ENCODE peak calls at places on chromosomes 5 and 9, in nine cellular contexts. One of them, this sample, is unnamed.

GRCh38 chr5:66807743-66808142 is 211.6 kb downstream of the MAST4 start:
- DNase-seq in Kasumi-1: no peak
- DNase-seq in GM23248: peak
- DNase-seq in anterior cingulate cortex: no peak
- DNase-seq in stimulated activated CD4-positive, alpha-beta T cell treated with anti-CD3 and anti-CD28 coated beads, Interleukin-12 subunit alpha, Interleukin-12 subunit beta, amount 100 ng/mL, for 4 hours: no peak
- DNase-seq in GOT3: no peak
- DNase-seq in activated CD8-positive, alpha-beta memory T cell treated with anti-CD3 and anti-CD28 coated beads for 48 hours: no peak
- DNase-seq in hippocampal formation: peak
- DNase-seq in posterior vena cava: no peak
- DNase-seq in this sample: peak

GRCh38 chr5:78795757-78796156 is 147.2 kb upstream of the LHFPL2 start:
- DNase-seq in Kasumi-1: no peak
- DNase-seq in GM23248: peak
- DNase-seq in anterior cingulate cortex: no peak
- DNase-seq in stimulated activated CD4-positive, alpha-beta T cell treated with anti-CD3 and anti-CD28 coated beads, Interleukin-12 subunit alpha, Interleukin-12 subunit beta, amount 100 ng/mL, for 4 hours: no peak
- DNase-seq in GOT3: no peak
- DNase-seq in activated CD8-positive, alpha-beta memory T cell treated with anti-CD3 and anti-CD28 coated beads for 48 hours: no peak
- DNase-seq in hippocampal formation: no peak
- DNase-seq in posterior vena cava: no peak
- DNase-seq in this sample: peak

GRCh38 chr9:29822458-29822857 is 2249.2 kb upstream of the C9orf72 start:
- DNase-seq in Kasumi-1: no peak
- DNase-seq in GM23248: no peak
- DNase-seq in anterior cingulate cortex: no peak
- DNase-seq in stimulated activated CD4-positive, alpha-beta T cell treated with anti-CD3 and anti-CD28 coated beads, Interleukin-12 subunit alpha, Interleukin-12 subunit beta, amount 100 ng/mL, for 4 hours: no peak
- DNase-seq in GOT3: no peak
- DNase-seq in activated CD8-positive, alpha-beta memory T cell treated with anti-CD3 and anti-CD28 coated beads for 48 hours: no peak
- DNase-seq in hippocampal formation: no peak
- DNase-seq in posterior vena cava: no peak
- DNase-seq in this sample: no peak

GRCh38 chr5:131389096-131389868 is 125.4 kb downstream of the CDC42SE2 start:
- DNase-seq in Kasumi-1: no peak
- DNase-seq in GM23248: no peak
- DNase-seq in anterior cingulate cortex: no peak
- DNase-seq in stimulated activated CD4-positive, alpha-beta T cell treated with anti-CD3 and anti-CD28 coated beads, Interleukin-12 subunit alpha, Interleukin-12 subunit beta, amount 100 ng/mL, for 4 hours: no peak
- DNase-seq in GOT3: no peak
- DNase-seq in activated CD8-positive, alpha-beta memory T cell treated with anti-CD3 and anti-CD28 coated beads for 48 hours: no peak
- DNase-seq in hippocampal formation: no peak
- DNase-seq in posterior vena cava: no peak
- DNase-seq in this sample: no peak

GRCh38 chr9:127589955-127590370 is 22.1 kb upstream of the STXBP1 start:
- DNase-seq in Kasumi-1: peak
- DNase-seq in GM23248: peak
- DNase-seq in anterior cingulate cortex: peak
- DNase-seq in stimulated activated CD4-positive, alpha-beta T cell treated with anti-CD3 and anti-CD28 coated beads, Interleukin-12 subunit alpha, Interleukin-12 subunit beta, amount 100 ng/mL, for 4 hours: no peak
- DNase-seq in GOT3: no peak
- DNase-seq in activated CD8-positive, alpha-beta memory T cell treated with anti-CD3 and anti-CD28 coated beads for 48 hours: no peak
- DNase-seq in hippocampal formation: peak
- DNase-seq in posterior vena cava: no peak
- DNase-seq in this sample: peak

GRCh38 chr5:80931423-80931822 is 28.7 kb upstream of the RASGRF2 start:
- DNase-seq in Kasumi-1: no peak
- DNase-seq in GM23248: no peak
- DNase-seq in anterior cingulate cortex: no peak
- DNase-seq in stimulated activated CD4-positive, alpha-beta T cell treated with anti-CD3 and anti-CD28 coated beads, Interleukin-12 subunit alpha, Interleukin-12 subunit beta, amount 100 ng/mL, for 4 hours: no peak
- DNase-seq in GOT3: no peak
- DNase-seq in activated CD8-positive, alpha-beta memory T cell treated with anti-CD3 and anti-CD28 coated beads for 48 hours: no peak
- DNase-seq in hippocampal formation: no peak
- DNase-seq in posterior vena cava: no peak
- DNase-seq in this sample: no peak

GRCh38 chr9:33868430-33869000 is 51.6 kb downstream of the UBE2R2 start:
- DNase-seq in Kasumi-1: no peak
- DNase-seq in GM23248: peak
- DNase-seq in anterior cingulate cortex: no peak
- DNase-seq in stimulated activated CD4-positive, alpha-beta T cell treated with anti-CD3 and anti-CD28 coated beads, Interleukin-12 subunit alpha, Interleukin-12 subunit beta, amount 100 ng/mL, for 4 hours: no peak
- DNase-seq in GOT3: no peak
- DNase-seq in activated CD8-positive, alpha-beta memory T cell treated with anti-CD3 and anti-CD28 coated beads for 48 hours: no peak
- DNase-seq in hippocampal formation: no peak
- DNase-seq in posterior vena cava: no peak
- DNase-seq in this sample: peak

GRCh38 chr5:176364765-176365662 is at the start of gene ARL10:
- DNase-seq in Kasumi-1: peak
- DNase-seq in GM23248: peak
- DNase-seq in anterior cingulate cortex: peak
- DNase-seq in stimulated activated CD4-positive, alpha-beta T cell treated with anti-CD3 and anti-CD28 coated beads, Interleukin-12 subunit alpha, Interleukin-12 subunit beta, amount 100 ng/mL, for 4 hours: peak
- DNase-seq in GOT3: no peak
- DNase-seq in activated CD8-positive, alpha-beta memory T cell treated with anti-CD3 and anti-CD28 coated beads for 48 hours: no peak
- DNase-seq in hippocampal formation: no peak
- DNase-seq in posterior vena cava: peak
- DNase-seq in this sample: no peak

GRCh38 chr9:121322037-121322736 is 47.9 kb downstream of the STOM start:
- DNase-seq in Kasumi-1: no peak
- DNase-seq in GM23248: peak
- DNase-seq in anterior cingulate cortex: no peak
- DNase-seq in stimulated activated CD4-positive, alpha-beta T cell treated with anti-CD3 and anti-CD28 coated beads, Interleukin-12 subunit alpha, Interleukin-12 subunit beta, amount 100 ng/mL, for 4 hours: no peak
- DNase-seq in GOT3: no peak
- DNase-seq in activated CD8-positive, alpha-beta memory T cell treated with anti-CD3 and anti-CD28 coated beads for 48 hours: no peak
- DNase-seq in hippocampal formation: no peak
- DNase-seq in posterior vena cava: no peak
- DNase-seq in this sample: peak

GRCh38 chr9:94853887-94854286 is 127.4 kb downstream of the AOPEP start:
- DNase-seq in Kasumi-1: no peak
- DNase-seq in GM23248: no peak
- DNase-seq in anterior cingulate cortex: no peak
- DNase-seq in stimulated activated CD4-positive, alpha-beta T cell treated with anti-CD3 and anti-CD28 coated beads, Interleukin-12 subunit alpha, Interleukin-12 subunit beta, amount 100 ng/mL, for 4 hours: no peak
- DNase-seq in GOT3: no peak
- DNase-seq in activated CD8-positive, alpha-beta memory T cell treated with anti-CD3 and anti-CD28 coated beads for 48 hours: no peak
- DNase-seq in hippocampal formation: no peak
- DNase-seq in posterior vena cava: no peak
- DNase-seq in this sample: no peak

GRCh38 chr5:56314536-56314935 is 81.4 kb upstream of the ANKRD55 start:
- DNase-seq in Kasumi-1: peak
- DNase-seq in GM23248: peak
- DNase-seq in anterior cingulate cortex: no peak
- DNase-seq in stimulated activated CD4-positive, alpha-beta T cell treated with anti-CD3 and anti-CD28 coated beads, Interleukin-12 subunit alpha, Interleukin-12 subunit beta, amount 100 ng/mL, for 4 hours: no peak
- DNase-seq in GOT3: no peak
- DNase-seq in activated CD8-positive, alpha-beta memory T cell treated with anti-CD3 and anti-CD28 coated beads for 48 hours: no peak
- DNase-seq in hippocampal formation: no peak
- DNase-seq in posterior vena cava: no peak
- DNase-seq in this sample: no peak

GRCh38 chr9:131732061-131732526 is 7.8 kb downstream of the RAPGEF1 start:
- DNase-seq in Kasumi-1: no peak
- DNase-seq in GM23248: peak
- DNase-seq in anterior cingulate cortex: no peak
- DNase-seq in stimulated activated CD4-positive, alpha-beta T cell treated with anti-CD3 and anti-CD28 coated beads, Interleukin-12 subunit alpha, Interleukin-12 subunit beta, amount 100 ng/mL, for 4 hours: no peak
- DNase-seq in GOT3: no peak
- DNase-seq in activated CD8-positive, alpha-beta memory T cell treated with anti-CD3 and anti-CD28 coated beads for 48 hours: no peak
- DNase-seq in hippocampal formation: no peak
- DNase-seq in posterior vena cava: no peak
- DNase-seq in this sample: peak